ENCODE peak calls at places on chromosomes 4 and X, in eight cellular contexts. One of them, this sample, is unnamed.

GRCh38 chrX:107629533-107629909 is 1.2 kb downstream of the PRPS1 start:
- DNase-seq in OCI-LY7: peak
- DNase-seq in HCT116: no peak
- DNase-seq in astrocyte: peak
- DNase-seq in Karpas-422: peak
- DNase-seq in mesenchymal stem cell: peak
- DNase-seq in GM23248: peak
- DNase-seq in GM23338: peak
- DNase-seq in this sample: peak

GRCh38 chr4:41963105-41963504 is 18.5 kb upstream of the DCAF4L1 start:
- DNase-seq in OCI-LY7: peak
- DNase-seq in HCT116: peak
- DNase-seq in astrocyte: peak
- DNase-seq in Karpas-422: peak
- DNase-seq in mesenchymal stem cell: peak
- DNase-seq in GM23248: peak
- DNase-seq in GM23338: peak
- DNase-seq in this sample: peak

GRCh38 chrX:130086414-130087207 is 23.7 kb downstream of the ELF4 start:
- DNase-seq in OCI-LY7: peak
- DNase-seq in HCT116: no peak
- DNase-seq in astrocyte: no peak
- DNase-seq in Karpas-422: peak
- DNase-seq in mesenchymal stem cell: no peak
- DNase-seq in GM23248: no peak
- DNase-seq in GM23338: no peak
- DNase-seq in this sample: no peak

GRCh38 chrX:46587753-46588171 is 14.2 kb downstream of the CHST7 start:
- DNase-seq in OCI-LY7: no peak
- DNase-seq in HCT116: no peak
- DNase-seq in astrocyte: peak
- DNase-seq in Karpas-422: no peak
- DNase-seq in mesenchymal stem cell: peak
- DNase-seq in GM23248: peak
- DNase-seq in GM23338: no peak
- DNase-seq in this sample: peak

GRCh38 chr4:8919651-8920288 is 48.1 kb upstream of the HMX1 start:
- DNase-seq in OCI-LY7: no peak
- DNase-seq in HCT116: no peak
- DNase-seq in astrocyte: no peak
- DNase-seq in Karpas-422: no peak
- DNase-seq in mesenchymal stem cell: no peak
- DNase-seq in GM23248: no peak
- DNase-seq in GM23338: no peak
- DNase-seq in this sample: no peak

GRCh38 chrX:151363316-151363715 is 33.7 kb upstream of the VMA21 start:
- DNase-seq in OCI-LY7: no peak
- DNase-seq in HCT116: no peak
- DNase-seq in astrocyte: no peak
- DNase-seq in Karpas-422: no peak
- DNase-seq in mesenchymal stem cell: no peak
- DNase-seq in GM23248: no peak
- DNase-seq in GM23338: no peak
- DNase-seq in this sample: no peak

GRCh38 chr4:185797018-185797417 is 15.0 kb downstream of the SORBS2 start:
- DNase-seq in OCI-LY7: no peak
- DNase-seq in HCT116: no peak
- DNase-seq in astrocyte: no peak
- DNase-seq in Karpas-422: no peak
- DNase-seq in mesenchymal stem cell: no peak
- DNase-seq in GM23248: peak
- DNase-seq in GM23338: no peak
- DNase-seq in this sample: no peak

GRCh38 chr4:100189820-100190642 is at the start of gene DDIT4L:
- DNase-seq in OCI-LY7: no peak
- DNase-seq in HCT116: peak
- DNase-seq in astrocyte: peak
- DNase-seq in Karpas-422: no peak
- DNase-seq in mesenchymal stem cell: peak
- DNase-seq in GM23248: peak
- DNase-seq in GM23338: peak
- DNase-seq in this sample: peak

GRCh38 chrX:45851434-45851991 is 650.8 kb upstream of the DIPK2B start:
- DNase-seq in OCI-LY7: no peak
- DNase-seq in HCT116: peak
- DNase-seq in astrocyte: no peak
- DNase-seq in Karpas-422: no peak
- DNase-seq in mesenchymal stem cell: peak
- DNase-seq in GM23248: peak
- DNase-seq in GM23338: peak
- DNase-seq in this sample: no peak

GRCh38 chr4:40550900-40551546 is 78.6 kb downstream of the RBM47 start:
- DNase-seq in OCI-LY7: peak
- DNase-seq in HCT116: peak
- DNase-seq in astrocyte: peak
- DNase-seq in Karpas-422: peak
- DNase-seq in mesenchymal stem cell: peak
- DNase-seq in GM23248: peak
- DNase-seq in GM23338: peak
- DNase-seq in this sample: peak

GRCh38 chr4:6229095-6229494 is 28.7 kb upstream of the JAKMIP1 start:
- DNase-seq in OCI-LY7: no peak
- DNase-seq in HCT116: no peak
- DNase-seq in astrocyte: no peak
- DNase-seq in Karpas-422: no peak
- DNase-seq in mesenchymal stem cell: no peak
- DNase-seq in GM23248: no peak
- DNase-seq in GM23338: no peak
- DNase-seq in this sample: no peak

GRCh38 chr4:119337010-119337409 is 15.1 kb upstream of the FABP2 start:
- DNase-seq in OCI-LY7: no peak
- DNase-seq in HCT116: no peak
- DNase-seq in astrocyte: no peak
- DNase-seq in Karpas-422: no peak
- DNase-seq in mesenchymal stem cell: no peak
- DNase-seq in GM23248: no peak
- DNase-seq in GM23338: no peak
- DNase-seq in this sample: peak

GRCh38 chrX:132909643-132910042 is 48.8 kb downstream of the HS6ST2 start:
- DNase-seq in OCI-LY7: no peak
- DNase-seq in HCT116: no peak
- DNase-seq in astrocyte: peak
- DNase-seq in Karpas-422: no peak
- DNase-seq in mesenchymal stem cell: peak
- DNase-seq in GM23248: peak
- DNase-seq in GM23338: no peak
- DNase-seq in this sample: peak

GRCh38 chr4:836781-837301 is 10.9 kb upstream of the CPLX1 start:
- DNase-seq in OCI-LY7: no peak
- DNase-seq in HCT116: no peak
- DNase-seq in astrocyte: no peak
- DNase-seq in Karpas-422: no peak
- DNase-seq in mesenchymal stem cell: no peak
- DNase-seq in GM23248: no peak
- DNase-seq in GM23338: no peak
- DNase-seq in this sample: no peak

GRCh38 chr4:26171953-26172352 is 148.9 kb upstream of the RBPJ start:
- DNase-seq in OCI-LY7: no peak
- DNase-seq in HCT116: no peak
- DNase-seq in astrocyte: peak
- DNase-seq in Karpas-422: no peak
- DNase-seq in mesenchymal stem cell: peak
- DNase-seq in GM23248: no peak
- DNase-seq in GM23338: no peak
- DNase-seq in this sample: peak

GRCh38 chr4:48139688-48140087 is 5.6 kb upstream of the TXK start:
- DNase-seq in OCI-LY7: no peak
- DNase-seq in HCT116: no peak
- DNase-seq in astrocyte: no peak
- DNase-seq in Karpas-422: no peak
- DNase-seq in mesenchymal stem cell: peak
- DNase-seq in GM23248: peak
- DNase-seq in GM23338: no peak
- DNase-seq in this sample: peak

GRCh38 chr4:10460313-10461047 is 3.3 kb upstream of the ZNF518B start:
- DNase-seq in OCI-LY7: no peak
- DNase-seq in HCT116: no peak
- DNase-seq in astrocyte: no peak
- DNase-seq in Karpas-422: no peak
- DNase-seq in mesenchymal stem cell: no peak
- DNase-seq in GM23248: no peak
- DNase-seq in GM23338: no peak
- DNase-seq in this sample: no peak

GRCh38 chr4:10462876-10463275 is 5.7 kb upstream of the ZNF518B start:
- DNase-seq in OCI-LY7: no peak
- DNase-seq in HCT116: no peak
- DNase-seq in astrocyte: no peak
- DNase-seq in Karpas-422: no peak
- DNase-seq in mesenchymal stem cell: no peak
- DNase-seq in GM23248: no peak
- DNase-seq in GM23338: no peak
- DNase-seq in this sample: no peak

GRCh38 chr4:10459305-10459704 is 2.1 kb upstream of the ZNF518B start:
- DNase-seq in OCI-LY7: no peak
- DNase-seq in HCT116: no peak
- DNase-seq in astrocyte: no peak
- DNase-seq in Karpas-422: no peak
- DNase-seq in mesenchymal stem cell: no peak
- DNase-seq in GM23248: no peak
- DNase-seq in GM23338: no peak
- DNase-seq in this sample: no peak

GRCh38 chr4:10461850-10462400 is 4.7 kb upstream of the ZNF518B start:
- DNase-seq in OCI-LY7: no peak
- DNase-seq in HCT116: no peak
- DNase-seq in astrocyte: no peak
- DNase-seq in Karpas-422: no peak
- DNase-seq in mesenchymal stem cell: no peak
- DNase-seq in GM23248: no peak
- DNase-seq in GM23338: peak
- DNase-seq in this sample: no peak

DNA sequence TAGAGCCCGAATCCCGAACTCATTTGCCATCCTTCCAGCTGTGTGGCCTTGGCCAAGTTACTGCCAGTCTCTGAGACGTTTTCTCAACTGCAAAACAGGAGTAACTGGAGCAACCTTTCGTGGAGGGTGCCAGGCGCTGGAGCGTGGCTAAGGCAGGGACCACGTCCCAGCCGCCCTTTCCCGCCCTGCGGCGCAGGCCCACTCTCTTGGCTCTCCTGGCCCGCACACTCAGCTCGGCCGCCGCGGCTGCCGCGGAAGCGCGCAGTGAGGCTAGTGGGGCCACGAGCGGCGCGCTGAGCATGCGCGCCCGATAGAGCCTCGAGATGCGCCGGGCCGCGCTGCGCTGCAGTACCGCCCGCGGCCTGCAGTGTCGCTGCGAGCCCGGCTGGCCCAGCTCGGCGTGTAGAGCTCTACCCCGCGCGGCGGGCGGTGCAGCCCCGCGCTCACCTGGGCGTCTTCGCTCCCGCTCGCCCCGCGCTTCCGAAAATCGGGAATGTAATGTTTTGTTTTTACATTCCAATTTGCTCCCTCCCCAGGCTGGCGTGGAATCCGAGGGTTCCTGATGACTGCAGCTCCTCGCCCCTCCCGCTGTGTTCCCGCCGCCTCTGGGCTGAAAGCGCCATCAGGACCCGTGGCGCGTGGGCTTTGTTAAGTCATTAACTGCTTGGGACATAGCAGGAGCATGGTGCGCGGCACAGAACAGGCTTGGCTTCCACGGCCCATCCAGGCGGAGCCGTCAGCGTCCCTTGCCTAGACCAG is 4.0 kb upstream of the ZNF518B start:
- DNase-seq in OCI-LY7: peak
- DNase-seq in HCT116: no peak
- DNase-seq in astrocyte: peak
- DNase-seq in Karpas-422: peak
- DNase-seq in mesenchymal stem cell: peak
- DNase-seq in GM23248: peak
- DNase-seq in GM23338: peak
- DNase-seq in this sample: peak
- H2AFZ ChIP-seq in OCI-LY7: peak
- H2AFZ ChIP-seq in HCT116: no peak
- H2AFZ ChIP-seq in astrocyte: peak
- H2AFZ ChIP-seq in Karpas-422: no peak
- H2AFZ ChIP-seq in mesenchymal stem cell: peak
- H2AFZ ChIP-seq in GM23248: peak
- H2AFZ ChIP-seq in GM23338: peak
- H2AFZ ChIP-seq in this sample: peak

DNA sequence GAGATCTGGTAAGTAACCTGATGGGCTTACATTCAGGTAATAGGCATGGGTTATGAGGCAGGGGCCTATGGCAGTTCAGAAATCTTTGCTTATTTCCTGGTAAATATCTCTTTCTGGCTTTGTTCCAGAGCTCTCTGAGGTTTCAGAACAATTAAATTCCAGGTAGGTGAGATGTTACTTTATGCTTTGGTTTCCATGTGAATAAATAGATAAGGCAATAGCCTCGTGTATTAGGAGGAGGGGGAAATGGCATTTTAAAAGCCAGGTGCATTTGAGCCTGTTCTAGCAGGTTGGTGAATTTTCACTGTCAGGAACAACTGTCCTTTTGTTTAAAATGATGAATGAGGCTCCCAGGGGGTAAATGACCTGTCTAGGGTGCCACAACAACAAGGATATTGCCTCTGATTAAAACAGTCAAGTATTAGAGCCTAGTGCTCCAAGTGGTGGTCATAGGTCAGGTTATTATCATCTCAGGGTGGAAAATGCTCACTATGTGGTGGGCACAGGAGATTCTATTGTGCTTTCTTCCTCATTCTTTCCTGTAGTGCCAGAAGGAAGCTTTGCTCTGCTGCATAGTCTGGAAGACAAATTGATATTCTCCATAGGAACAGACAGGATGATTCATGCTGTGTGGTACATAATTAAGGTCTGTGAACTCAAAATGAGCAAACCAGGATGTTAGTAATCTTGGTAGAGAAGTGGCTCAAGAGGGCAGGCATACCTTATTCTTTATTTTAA is 296.2 kb downstream of the INPP4B start:
- DNase-seq in OCI-LY7: no peak
- DNase-seq in HCT116: peak
- DNase-seq in astrocyte: peak
- DNase-seq in Karpas-422: no peak
- DNase-seq in mesenchymal stem cell: peak
- DNase-seq in GM23248: peak
- DNase-seq in GM23338: no peak
- DNase-seq in this sample: peak
- H3K27ac ChIP-seq in OCI-LY7: no peak
- H3K27ac ChIP-seq in HCT116: peak
- H3K27ac ChIP-seq in astrocyte: peak
- H3K27ac ChIP-seq in Karpas-422: no peak
- H3K27ac ChIP-seq in mesenchymal stem cell: peak
- H3K27ac ChIP-seq in GM23248: peak
- H3K27ac ChIP-seq in GM23338: no peak
- H3K27ac ChIP-seq in this sample: no peak

GRCh38 chr4:77358315-77358928 is 201.4 kb downstream of the CCNG2 start:
- DNase-seq in OCI-LY7: peak
- DNase-seq in HCT116: peak
- DNase-seq in astrocyte: no peak
- DNase-seq in Karpas-422: peak
- DNase-seq in mesenchymal stem cell: peak
- DNase-seq in GM23248: peak
- DNase-seq in GM23338: peak
- DNase-seq in this sample: peak
- H2AFZ ChIP-seq in OCI-LY7: no peak
- H2AFZ ChIP-seq in HCT116: no peak
- H2AFZ ChIP-seq in astrocyte: no peak
- H2AFZ ChIP-seq in Karpas-422: no peak
- H2AFZ ChIP-seq in mesenchymal stem cell: no peak
- H2AFZ ChIP-seq in GM23248: no peak
- H2AFZ ChIP-seq in GM23338: no peak
- H2AFZ ChIP-seq in this sample: no peak

GRCh38 chr4:125316391-125316780 is 1.6 kb downstream of the FAT4 start:
- DNase-seq in OCI-LY7: no peak
- DNase-seq in HCT116: no peak
- DNase-seq in astrocyte: no peak
- DNase-seq in Karpas-422: no peak
- DNase-seq in mesenchymal stem cell: no peak
- DNase-seq in GM23248: peak
- DNase-seq in GM23338: peak
- DNase-seq in this sample: no peak
- H3K27ac ChIP-seq in OCI-LY7: no peak
- H3K27ac ChIP-seq in HCT116: no peak
- H3K27ac ChIP-seq in astrocyte: no peak
- H3K27ac ChIP-seq in Karpas-422: no peak
- H3K27ac ChIP-seq in mesenchymal stem cell: peak
- H3K27ac ChIP-seq in GM23248: peak
- H3K27ac ChIP-seq in GM23338: no peak
- H3K27ac ChIP-seq in this sample: peak

This sample was measured in fibroblast of lung.